ENCODE peak calls at places on chromosomes 4 and X, in four cellular contexts. X is KG1, R is NCI-H1092, E is NCI-H69. H is an unnamed sample.

GRCh38 chr4:73311428-73311827 is 52.8 kb upstream of the ANKRD17 start:
- DNase-seq in X (peak), R (no peak), E (peak), H (no peak)

GRCh38 chr4:156193800-156194199 is 240.1 kb upstream of the CTSO start:
- DNase-seq in X (no peak), R (peak), E (no peak), H (no peak)

GRCh38 chr4:185138161-185138560 is 4.9 kb upstream of the SLC25A4 start:
- DNase-seq in X (no peak), R (no peak), E (no peak), H (no peak)

GRCh38 chrX:28850955-28851354 is 263.7 kb downstream of the IL1RAPL1 start:
- DNase-seq in X (no peak), R (no peak), E (no peak), H (no peak)

GRCh38 chrX:103573205-103573604 is 12.1 kb upstream of the TCEAL4 start:
- DNase-seq in X (no peak), R (no peak), E (peak), H (no peak)

GRCh38 chrX:134460861-134461218 is 875 bp downstream of the HPRT1 start:
- DNase-seq in X (no peak), R (no peak), E (peak), H (no peak)

GRCh38 chr4:109801895-109802319 is at the start of gene CFI:
- DNase-seq in X (peak), R (no peak), E (peak), H (no peak)

GRCh38 chrX:80282535-80282934 is 137.7 kb upstream of the TENT5D start:
- DNase-seq in X (no peak), R (no peak), E (no peak), H (no peak)